ENCODE peak calls at places on chromosomes 16 and 17, in six cellular contexts. F, P, A, G, N and Q are unnamed samples.

GRCh38 chr17:78891406-78892061 is 11.5 kb downstream of the CEP295NL start:
- DNase-seq in F (no peak), P (no peak), A (no peak), G (no peak), N (no peak), Q (no peak)

GRCh38 chr17:28746611-28747045 is 2.8 kb downstream of the TRAF4 start:
- DNase-seq in F (peak; percentile 62), P (no peak), A (peak; percentile 87), G (no peak), N (no peak), Q (peak; percentile 93)

GRCh38 chr17:51653902-51654301 is 393.6 kb downstream of the UTP18 start:
- DNase-seq in F (peak; percentile 60), P (no peak), A (no peak), G (no peak), N (no peak), Q (no peak)

GRCh38 chr17:48113201-48113676 is 5.7 kb downstream of the SNX11 start:
- DNase-seq in F (no peak), P (no peak), A (no peak), G (no peak), N (no peak), Q (no peak)

GRCh38 chr17:17783825-17784598 is 52.8 kb downstream of the SREBF1 start:
- DNase-seq in F (peak; percentile 66), P (peak; percentile 72), A (no peak), G (no peak), N (no peak), Q (peak; percentile 50)

GRCh38 chr17:43952351-43952723 is 1.4 kb downstream of the PYY start:
- DNase-seq in F (peak; percentile 46), P (no peak), A (no peak), G (no peak), N (no peak), Q (no peak)

GRCh38 chr16:78479723-78480122 is 380.3 kb downstream of the WWOX start:
- DNase-seq in F (peak; percentile 27), P (no peak), A (no peak), G (no peak), N (no peak), Q (no peak)

GRCh38 chr16:22189473-22190168 is 16.5 kb upstream of the EEF2K start:
- DNase-seq in F (no peak), P (peak; percentile 74), A (peak; percentile 68), G (peak; percentile 16), N (peak; percentile 51), Q (peak; percentile 70)

GRCh38 chr17:78908426-78908825 is 5.4 kb upstream of the CEP295NL start:
- DNase-seq in F (no peak), P (no peak), A (no peak), G (no peak), N (no peak), Q (peak; percentile 93)

GRCh38 chr17:76076765-76077581 is 2.0 kb upstream of the ZACN start:
- DNase-seq in F (no peak), P (no peak), A (peak; percentile 69), G (peak; percentile 41), N (no peak), Q (no peak)

GRCh38 chr17:75980188-75981018 is 1.4 kb downstream of the TEN1 start:
- DNase-seq in F (no peak), P (no peak), A (peak; percentile 36), G (no peak), N (no peak), Q (no peak)

GRCh38 chr17:75748706-75749105 is 16.3 kb downstream of the GALK1 start:
- DNase-seq in F (no peak), P (no peak), A (no peak), G (no peak), N (no peak), Q (no peak)

GRCh38 chr17:32460054-32460453 is 15.7 kb downstream of the PSMD11 start:
- DNase-seq in F (no peak), P (no peak), A (no peak), G (no peak), N (no peak), Q (no peak)

GRCh38 chr16:3012246-3012645 is 477 bp upstream of the CLDN9 start:
- DNase-seq in F (peak; percentile 37), P (no peak), A (no peak), G (no peak), N (no peak), Q (peak; percentile 61)

GRCh38 chr16:53504665-53505064 is 1.7 kb upstream of the AKTIP start:
- DNase-seq in F (no peak), P (no peak), A (no peak), G (peak; percentile 46), N (no peak), Q (no peak)

GRCh38 chr16:73086108-73086507 is 38.2 kb upstream of the ZFHX3 start:
- DNase-seq in F (no peak), P (no peak), A (no peak), G (no peak), N (no peak), Q (no peak)

DNA sequence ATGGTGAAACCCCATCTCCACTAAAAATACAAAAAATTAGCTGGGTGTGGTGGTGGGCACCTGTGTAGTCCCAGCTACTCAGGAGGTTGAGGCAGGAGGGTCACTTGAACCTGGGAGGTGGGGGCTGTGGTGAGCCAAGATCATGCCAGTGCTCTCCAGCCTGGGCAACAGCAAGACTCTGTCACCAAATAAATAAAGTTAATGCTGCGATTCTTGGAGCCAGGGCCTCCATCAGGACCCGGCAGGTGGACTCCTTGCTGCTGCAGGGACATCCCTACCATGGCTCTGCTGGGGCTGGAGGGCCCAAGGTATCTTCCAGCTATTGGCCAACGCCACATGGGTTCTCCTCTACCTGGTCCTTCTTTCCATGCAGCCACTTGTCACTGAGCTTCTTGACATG is 82.5 kb upstream of the CACNG5 start:
- DNase-seq in F (no peak), P (no peak), A (no peak), G (no peak), N (no peak), Q (no peak)
- H3K27ac ChIP-seq in F (no peak overlapping the region), P (no peak overlapping the region), A (no peak overlapping the region), G (no peak overlapping the region), N (no peak overlapping the region), Q (no peak overlapping the region)

GRCh38 chr17:38344127-38344745 is 480 bp upstream of the GPR179 start:
- DNase-seq in F (no peak), P (no peak), A (no peak), G (no peak), N (no peak), Q (no peak)

GRCh38 chr17:38345743-38346142 is 2.0 kb upstream of the GPR179 start:
- DNase-seq in F (no peak), P (no peak), A (no peak), G (no peak), N (no peak), Q (no peak)

GRCh38 chr17:38343608-38343980 is at the start of gene GPR179:
- DNase-seq in F (no peak), P (no peak), A (no peak), G (no peak), N (no peak), Q (no peak)

GRCh38 chr17:38341035-38341721 is 2.6 kb downstream of the GPR179 start:
- DNase-seq in F (peak; percentile 66), P (peak; percentile 63), A (peak; percentile 75), G (no peak), N (no peak), Q (peak; percentile 62)

DNA sequence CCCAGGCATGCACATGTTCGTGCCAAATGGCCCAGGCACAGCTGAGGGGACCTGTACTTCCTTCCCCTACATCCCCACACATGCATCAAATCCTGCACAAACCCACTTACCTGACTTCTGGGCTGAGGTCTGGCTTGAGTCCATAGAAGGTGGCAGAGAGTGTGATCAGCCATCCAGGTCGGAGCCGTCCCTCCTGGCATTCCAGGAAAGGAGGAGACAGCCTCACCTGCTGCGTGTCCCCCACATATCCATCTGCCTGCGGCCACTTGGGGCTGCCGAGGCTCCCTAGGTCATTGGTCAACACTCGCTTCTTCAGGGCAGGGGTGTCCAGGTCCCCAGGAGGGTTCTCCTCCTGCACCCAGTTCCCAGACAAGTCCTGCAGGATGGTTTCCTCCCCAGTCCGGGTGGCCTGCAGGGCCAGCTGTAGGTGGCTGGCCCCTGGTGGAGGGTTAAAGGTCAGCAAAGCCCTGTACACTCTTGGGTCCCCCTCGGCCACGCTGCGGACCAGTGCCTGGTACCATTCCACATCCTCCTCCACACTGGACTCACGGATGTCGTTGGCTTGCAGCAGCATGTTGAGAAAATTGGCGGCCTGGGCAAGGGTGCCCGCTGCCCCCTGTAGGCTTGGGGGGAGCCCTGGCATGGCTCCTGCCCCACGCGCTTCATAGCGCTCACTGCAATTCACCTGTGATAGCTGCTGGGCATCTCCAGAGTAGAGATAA is 709 bp downstream of the GPR179 start:
- DNase-seq in F (no peak), P (no peak), A (no peak), G (no peak), N (no peak), Q (no peak)
- H3K27ac ChIP-seq in F (no peak overlapping the region), P (no peak overlapping the region), A (no peak overlapping the region), G (no peak overlapping the region), N (no peak overlapping the region), Q (no peak overlapping the region)

DNA sequence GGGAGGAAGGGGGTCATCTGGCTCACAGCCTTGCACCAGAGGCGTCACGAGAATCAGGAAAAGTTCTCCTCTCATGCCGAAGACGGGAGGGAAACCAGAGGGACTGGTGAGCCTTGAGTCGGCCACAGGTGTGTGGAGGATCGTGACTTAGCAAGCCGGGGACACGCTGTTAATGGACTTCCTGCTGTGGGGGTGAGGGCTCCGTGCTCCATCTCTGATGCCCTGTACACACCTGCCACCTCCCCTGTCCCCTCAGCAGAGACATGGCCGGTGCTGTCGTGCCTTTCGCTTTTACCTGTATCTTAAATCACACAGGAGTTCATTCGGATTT is 75.8 kb upstream of the ZNF750 start:
- DNase-seq in F (no peak), P (no peak), A (no peak), G (no peak), N (no peak), Q (no peak)
- H3K27ac ChIP-seq in F (no peak overlapping the region), P (no peak overlapping the region), A (no peak overlapping the region), G (no peak overlapping the region), N (no peak overlapping the region), Q (no peak overlapping the region)

GRCh38 chr17:10797848-10798328 is 6.0 kb downstream of the TMEM238L start:
- DNase-seq in F (peak; percentile 21), P (no peak), A (no peak), G (no peak), N (no peak), Q (no peak)
- H3K27ac ChIP-seq in F (no peak overlapping the region), P (no peak overlapping the region), A (no peak overlapping the region), G (no peak overlapping the region), N (peak overlapping the region; percentile 88), Q (peak overlapping the region; percentile 71)